ENCODE peak calls at places on chromosome 21, in nine cellular contexts. One of them, this sample, is unnamed.

GRCh38 chr21:45155910-45156309 is 81.5 kb downstream of the ADARB1 start:
- DNase-seq in Panc1: no peak
- DNase-seq in tibial artery: no peak
- DNase-seq in mucosa of descending colon: no peak
- DNase-seq in left ventricle myocardium inferior: no peak
- DNase-seq in GM10248: no peak
- DNase-seq in fibroblast of lung: no peak
- DNase-seq in neural crest cell: no peak
- DNase-seq in GM13977: no peak
- DNase-seq in this sample: no peak

GRCh38 chr21:42092805-42093590 is 21.9 kb downstream of the UMODL1 start:
- DNase-seq in Panc1: no peak
- DNase-seq in left ventricle myocardium inferior: no peak
- DNase-seq in mucosa of descending colon: no peak
- DNase-seq in tibial artery: no peak
- DNase-seq in GM13977: no peak
- DNase-seq in fibroblast of lung: peak; percentile 72
- DNase-seq in neural crest cell: no peak
- DNase-seq in GM10248: no peak
- DNase-seq in this sample: no peak

GRCh38 chr21:41664881-41665765 is 101.7 kb downstream of the RIPK4 start:
- DNase-seq in mucosa of descending colon: peak; percentile 30
- DNase-seq in GM10248: no peak
- DNase-seq in GM13977: no peak
- DNase-seq in tibial artery: peak; percentile 82
- DNase-seq in neural crest cell: no peak
- DNase-seq in Panc1: no peak
- DNase-seq in fibroblast of lung: peak; percentile 68
- DNase-seq in left ventricle myocardium inferior: no peak
- DNase-seq in this sample: peak; percentile 42

GRCh38 chr21:41676198-41676597 is 90.7 kb downstream of the RIPK4 start:
- DNase-seq in mucosa of descending colon: no peak
- DNase-seq in neural crest cell: no peak
- DNase-seq in Panc1: no peak
- DNase-seq in tibial artery: no peak
- DNase-seq in GM10248: no peak
- DNase-seq in fibroblast of lung: no peak
- DNase-seq in left ventricle myocardium inferior: no peak
- DNase-seq in GM13977: no peak
- DNase-seq in this sample: no peak

GRCh38 chr21:26124421-26124833 is 46.1 kb downstream of the APP start:
- DNase-seq in Panc1: no peak
- DNase-seq in tibial artery: no peak
- DNase-seq in GM13977: no peak
- DNase-seq in GM10248: no peak
- DNase-seq in neural crest cell: no peak
- DNase-seq in left ventricle myocardium inferior: no peak
- DNase-seq in fibroblast of lung: peak; percentile 64
- DNase-seq in mucosa of descending colon: no peak
- DNase-seq in this sample: no peak

GRCh38 chr21:34782666-34783365 is 114.0 kb downstream of the CLIC6 start:
- DNase-seq in Panc1: no peak
- DNase-seq in left ventricle myocardium inferior: no peak
- DNase-seq in GM13977: no peak
- DNase-seq in tibial artery: no peak
- DNase-seq in fibroblast of lung: no peak
- DNase-seq in neural crest cell: no peak
- DNase-seq in GM10248: no peak
- DNase-seq in mucosa of descending colon: no peak
- DNase-seq in this sample: no peak

GRCh38 chr21:25273945-25274344 is 333.3 kb downstream of the MRPL39 start:
- DNase-seq in Panc1: no peak
- DNase-seq in fibroblast of lung: no peak
- DNase-seq in mucosa of descending colon: no peak
- DNase-seq in GM13977: no peak
- DNase-seq in neural crest cell: no peak
- DNase-seq in left ventricle myocardium inferior: no peak
- DNase-seq in tibial artery: no peak
- DNase-seq in GM10248: no peak
- DNase-seq in this sample: no peak

GRCh38 chr21:17610862-17611261 is 1.8 kb downstream of the BTG3 start:
- DNase-seq in tibial artery: peak; percentile 22
- DNase-seq in GM10248: no peak
- DNase-seq in Panc1: no peak
- DNase-seq in mucosa of descending colon: peak; percentile 27
- DNase-seq in left ventricle myocardium inferior: no peak
- DNase-seq in fibroblast of lung: peak; percentile 35
- DNase-seq in neural crest cell: no peak
- DNase-seq in GM13977: no peak
- DNase-seq in this sample: no peak

GRCh38 chr21:41895643-41896493 is 16.7 kb upstream of the PRDM15 start:
- DNase-seq in tibial artery: no peak
- DNase-seq in neural crest cell: no peak
- DNase-seq in GM10248: peak; percentile 53
- DNase-seq in fibroblast of lung: peak; percentile 33
- DNase-seq in GM13977: no peak
- DNase-seq in Panc1: no peak
- DNase-seq in mucosa of descending colon: peak; percentile 29
- DNase-seq in left ventricle myocardium inferior: no peak
- DNase-seq in this sample: no peak

GRCh38 chr21:15283789-15284188 is 219.0 kb upstream of the NRIP1 start:
- DNase-seq in fibroblast of lung: no peak
- DNase-seq in mucosa of descending colon: no peak
- DNase-seq in left ventricle myocardium inferior: no peak
- DNase-seq in Panc1: no peak
- DNase-seq in GM10248: no peak
- DNase-seq in GM13977: no peak
- DNase-seq in tibial artery: no peak
- DNase-seq in neural crest cell: no peak
- DNase-seq in this sample: no peak

GRCh38 chr21:26969971-26970725 is 3.3 kb upstream of the ADAMTS5 start:
- DNase-seq in mucosa of descending colon: no peak
- DNase-seq in fibroblast of lung: no peak
- DNase-seq in left ventricle myocardium inferior: no peak
- DNase-seq in Panc1: no peak
- DNase-seq in GM10248: no peak
- DNase-seq in GM13977: no peak
- DNase-seq in neural crest cell: no peak
- DNase-seq in tibial artery: no peak
- DNase-seq in this sample: no peak

GRCh38 chr21:41691205-41692203 is 75.3 kb downstream of the RIPK4 start:
- DNase-seq in tibial artery: no peak
- DNase-seq in Panc1: no peak
- DNase-seq in GM13977: no peak
- DNase-seq in left ventricle myocardium inferior: no peak
- DNase-seq in fibroblast of lung: no peak
- DNase-seq in mucosa of descending colon: no peak
- DNase-seq in neural crest cell: no peak
- DNase-seq in GM10248: no peak
- DNase-seq in this sample: no peak

GRCh38 chr21:34946385-34947121 is 102.5 kb downstream of the RUNX1 start:
- DNase-seq in mucosa of descending colon: no peak
- DNase-seq in GM10248: no peak
- DNase-seq in left ventricle myocardium inferior: no peak
- DNase-seq in tibial artery: no peak
- DNase-seq in neural crest cell: no peak
- DNase-seq in fibroblast of lung: no peak
- DNase-seq in Panc1: no peak
- DNase-seq in GM13977: no peak
- DNase-seq in this sample: no peak

GRCh38 chr21:15134711-15135110 is 69.9 kb upstream of the NRIP1 start:
- DNase-seq in Panc1: no peak
- DNase-seq in neural crest cell: no peak
- DNase-seq in left ventricle myocardium inferior: no peak
- DNase-seq in GM10248: no peak
- DNase-seq in tibial artery: no peak
- DNase-seq in GM13977: no peak
- DNase-seq in fibroblast of lung: no peak
- DNase-seq in mucosa of descending colon: peak; percentile 75
- DNase-seq in this sample: no peak

DNA sequence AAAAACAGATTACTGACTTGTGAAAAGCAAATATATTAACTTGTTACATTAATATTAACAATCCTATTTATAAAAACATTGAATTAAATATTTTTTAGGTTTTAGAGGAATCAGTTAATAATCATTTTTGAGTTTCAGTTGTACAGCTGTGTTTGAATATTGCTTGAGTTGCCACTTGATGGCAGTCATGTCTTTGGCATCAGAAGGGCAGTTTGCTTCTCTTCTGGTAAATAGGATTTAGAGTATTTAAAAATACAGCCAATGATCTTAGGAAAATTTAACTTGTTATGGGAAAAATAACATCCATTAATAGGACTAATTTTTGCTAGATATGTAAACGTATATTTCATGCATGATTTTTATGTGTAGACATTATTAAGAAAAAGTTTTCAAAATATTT is 234.1 kb downstream of the NCAM2 start:
- DNase-seq in neural crest cell: no peak
- DNase-seq in mucosa of descending colon: peak; percentile 2
- DNase-seq in GM10248: no peak
- DNase-seq in fibroblast of lung: peak; percentile 50
- DNase-seq in left ventricle myocardium inferior: no peak
- DNase-seq in tibial artery: no peak
- DNase-seq in Panc1: peak; percentile 2
- DNase-seq in GM13977: no peak
- DNase-seq in this sample: no peak
- TF ChIP-seq CTCF in neural crest cell: peak; percentile 78
- TF ChIP-seq CTCF in mucosa of descending colon: no peak
- TF ChIP-seq CTCF in GM10248: no peak
- TF ChIP-seq CTCF in fibroblast of lung: peak; percentile 51
- TF ChIP-seq CTCF in left ventricle myocardium inferior: peak; percentile 54
- TF ChIP-seq CTCF in tibial artery: no peak
- TF ChIP-seq CTCF in Panc1: peak; percentile 40
- TF ChIP-seq CTCF in GM13977: peak; percentile 5
- TF ChIP-seq CTCF in this sample: no peak

GRCh38 chr21:43321111-43321510 is 105.8 kb downstream of the SIK1 start:
- DNase-seq in GM13977: no peak
- DNase-seq in tibial artery: no peak
- DNase-seq in neural crest cell: no peak
- DNase-seq in mucosa of descending colon: no peak
- DNase-seq in left ventricle myocardium inferior: no peak
- DNase-seq in fibroblast of lung: no peak
- DNase-seq in Panc1: no peak
- DNase-seq in GM10248: no peak
- DNase-seq in this sample: no peak

GRCh38 chr21:43321611-43322010 is 105.3 kb downstream of the SIK1 start:
- DNase-seq in left ventricle myocardium inferior: no peak
- DNase-seq in tibial artery: no peak
- DNase-seq in Panc1: no peak
- DNase-seq in neural crest cell: no peak
- DNase-seq in GM10248: no peak
- DNase-seq in fibroblast of lung: no peak
- DNase-seq in GM13977: no peak
- DNase-seq in mucosa of descending colon: no peak
- DNase-seq in this sample: no peak

GRCh38 chr21:43318841-43319781 is 107.8 kb downstream of the SIK1 start:
- DNase-seq in GM13977: no peak
- DNase-seq in left ventricle myocardium inferior: no peak
- DNase-seq in mucosa of descending colon: no peak
- DNase-seq in neural crest cell: peak; percentile 37
- DNase-seq in fibroblast of lung: peak; percentile 53
- DNase-seq in Panc1: no peak
- DNase-seq in GM10248: peak; percentile 46
- DNase-seq in tibial artery: no peak
- DNase-seq in this sample: peak; percentile 15

GRCh38 chr21:43322311-43322710 is 104.6 kb downstream of the SIK1 start:
- DNase-seq in fibroblast of lung: no peak
- DNase-seq in left ventricle myocardium inferior: no peak
- DNase-seq in GM10248: no peak
- DNase-seq in Panc1: no peak
- DNase-seq in neural crest cell: no peak
- DNase-seq in tibial artery: no peak
- DNase-seq in mucosa of descending colon: no peak
- DNase-seq in GM13977: no peak
- DNase-seq in this sample: no peak

DNA sequence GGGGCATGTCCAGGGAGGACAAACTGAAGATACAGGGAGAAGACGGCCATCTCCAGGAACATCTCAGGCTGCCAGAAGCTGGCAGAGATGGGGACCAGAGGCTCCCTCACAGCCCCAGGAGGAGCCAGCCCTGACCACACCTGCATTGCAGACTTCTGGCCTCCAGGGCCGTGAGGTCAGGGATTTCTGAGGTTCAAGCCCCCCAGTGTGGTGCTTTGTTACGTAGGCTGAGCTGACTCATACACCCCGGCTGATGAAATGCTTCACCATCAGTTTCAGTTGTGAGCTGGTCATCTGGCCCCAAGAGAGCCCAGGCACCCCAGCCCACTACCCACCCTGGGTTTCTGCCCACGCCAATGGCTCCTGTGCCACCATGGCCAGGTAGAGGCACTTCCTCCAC is 106.4 kb downstream of the SIK1 start:
- DNase-seq in tibial artery: no peak
- DNase-seq in mucosa of descending colon: no peak
- DNase-seq in GM13977: no peak
- DNase-seq in neural crest cell: no peak
- DNase-seq in GM10248: no peak
- DNase-seq in Panc1: no peak
- DNase-seq in left ventricle myocardium inferior: no peak
- DNase-seq in fibroblast of lung: no peak
- DNase-seq in this sample: no peak
- TF ChIP-seq CTCF in tibial artery: no peak
- TF ChIP-seq CTCF in mucosa of descending colon: no peak
- TF ChIP-seq CTCF in GM13977: no peak
- TF ChIP-seq CTCF in neural crest cell: no peak
- TF ChIP-seq CTCF in GM10248: no peak
- TF ChIP-seq CTCF in Panc1: no peak
- TF ChIP-seq CTCF in left ventricle myocardium inferior: no peak
- TF ChIP-seq CTCF in fibroblast of lung: no peak
- TF ChIP-seq CTCF in this sample: no peak

DNA sequence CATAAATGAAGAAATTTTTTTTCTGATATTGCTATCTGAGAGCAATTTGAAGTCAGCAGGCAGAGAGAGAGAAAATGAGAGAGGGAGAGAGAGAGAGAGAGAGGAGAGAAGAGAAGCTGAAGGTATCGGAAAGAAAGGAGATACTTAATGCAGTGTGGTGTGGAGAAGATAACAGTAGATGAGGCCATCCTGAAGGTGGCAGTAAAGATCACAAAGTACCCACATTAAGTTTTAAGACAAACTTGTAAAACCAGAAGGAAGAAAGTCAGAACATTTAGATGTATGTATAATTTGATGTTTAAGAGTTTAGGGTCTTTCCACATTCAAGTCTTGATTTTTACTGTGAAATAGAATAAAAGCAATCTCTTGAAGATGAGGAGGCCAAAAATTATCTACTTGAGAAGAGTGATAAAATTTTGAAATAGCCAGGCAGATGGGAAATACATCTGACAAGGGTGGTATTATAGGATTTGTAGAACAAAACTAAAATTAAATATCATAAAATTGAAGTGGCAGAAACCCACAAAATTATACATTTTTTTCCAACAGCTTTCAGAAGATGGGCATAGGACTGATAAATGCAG is 1753.4 kb downstream of the MRPL39 start:
- DNase-seq in GM10248: peak; percentile 20
- DNase-seq in left ventricle myocardium inferior: no peak
- DNase-seq in fibroblast of lung: peak; percentile 10
- DNase-seq in GM13977: peak; percentile 17
- DNase-seq in mucosa of descending colon: peak; percentile 14
- DNase-seq in tibial artery: no peak
- DNase-seq in neural crest cell: no peak
- DNase-seq in Panc1: no peak
- DNase-seq in this sample: no peak
- TF ChIP-seq CTCF in GM10248: peak; percentile 35
- TF ChIP-seq CTCF in left ventricle myocardium inferior: peak; percentile 59
- TF ChIP-seq CTCF in fibroblast of lung: no peak
- TF ChIP-seq CTCF in GM13977: peak; percentile 53
- TF ChIP-seq CTCF in mucosa of descending colon: no peak
- TF ChIP-seq CTCF in tibial artery: peak; percentile 34
- TF ChIP-seq CTCF in neural crest cell: peak; percentile 54
- TF ChIP-seq CTCF in Panc1: peak; percentile 34
- TF ChIP-seq CTCF in this sample: no peak

GRCh38 chr21:28521932-28522826 is 470.5 kb downstream of the LTN1 start:
- DNase-seq in Panc1: no peak
- DNase-seq in mucosa of descending colon: peak; percentile 13
- DNase-seq in neural crest cell: no peak
- DNase-seq in left ventricle myocardium inferior: no peak
- DNase-seq in GM13977: no peak
- DNase-seq in fibroblast of lung: peak; percentile 33
- DNase-seq in tibial artery: no peak
- DNase-seq in GM10248: no peak
- DNase-seq in this sample: no peak
- TF ChIP-seq CTCF in Panc1: peak; percentile 35
- TF ChIP-seq CTCF in mucosa of descending colon: no peak
- TF ChIP-seq CTCF in neural crest cell: peak; percentile 25
- TF ChIP-seq CTCF in left ventricle myocardium inferior: peak; percentile 36
- TF ChIP-seq CTCF in GM13977: peak; percentile 23
- TF ChIP-seq CTCF in fibroblast of lung: peak; percentile 58
- TF ChIP-seq CTCF in tibial artery: peak; percentile 12
- TF ChIP-seq CTCF in GM10248: peak; percentile 34
- TF ChIP-seq CTCF in this sample: no peak